ENCODE peak calls at places on chromosomes 5 and 9, in seven cellular contexts. Z is K562, G is GM12878, N is H1, I is HCT116, U is HepG2, W is Panc1. V is an unnamed sample. For H3K4me1, the result is how much of the 10 kb centered on the place peaks cover.

GRCh38 chr9:75001719-75002421 is 26.2 kb downstream of the CARNMT1 start:
- DNase-seq in Z (peak), G (peak), N (no peak), I (peak), U (peak), W (peak), V (peak)

GRCh38 chr5:173238312-173239232 is 3.6 kb upstream of the NKX2-5 start:
- DNase-seq in Z (no peak), G (no peak), N (no peak), I (no peak), U (no peak), W (no peak), V (peak)

GRCh38 chr5:141814064-141814982 is 63.9 kb downstream of the PCDH1 start:
- DNase-seq in Z (peak), G (no peak), N (peak), I (peak), U (peak), W (peak), V (peak)

GRCh38 chr5:150665044-150665443 is 4.0 kb downstream of the MYOZ3 start:
- DNase-seq in Z (no peak), G (no peak), N (no peak), I (no peak), U (no peak), W (no peak), V (no peak)

GRCh38 chr5:54595724-54596123 is 78.2 kb downstream of the SNX18 start:
- DNase-seq in Z (no peak), G (no peak), N (no peak), I (no peak), U (no peak), W (no peak), V (no peak)

GRCh38 chr5:88838500-88838899 is 44.5 kb downstream of the MEF2C start:
- DNase-seq in Z (no peak), G (no peak), N (no peak), I (no peak), U (no peak), W (no peak), V (no peak)

GRCh38 chr5:34570721-34571379 is 85.3 kb upstream of the RAI14 start:
- DNase-seq in Z (no peak), G (no peak), N (no peak), I (no peak), U (no peak), W (no peak), V (no peak)

GRCh38 chr9:71245651-71246050 is 124.2 kb upstream of the TRPM3 start:
- DNase-seq in Z (no peak), G (no peak), N (no peak), I (no peak), U (no peak), W (no peak), V (no peak)

GRCh38 chr9:81445331-81445921 is 243.9 kb downstream of the TLE1 start:
- DNase-seq in Z (no peak), G (no peak), N (no peak), I (no peak), U (no peak), W (no peak), V (no peak)

GRCh38 chr9:136045595-136046554 is 49.2 kb downstream of the NACC2 start:
- DNase-seq in Z (no peak), G (no peak), N (no peak), I (no peak), U (no peak), W (no peak), V (no peak)

GRCh38 chr5:56479701-56480304 is 246.7 kb upstream of the ANKRD55 start:
- DNase-seq in Z (no peak), G (peak), N (no peak), I (no peak), U (no peak), W (no peak), V (peak)

GRCh38 chr5:173802670-173803165 is 85.4 kb upstream of the CPEB4 start:
- DNase-seq in Z (no peak), G (no peak), N (no peak), I (no peak), U (peak), W (no peak), V (no peak)

GRCh38 chr9:35499701-35500030 is 9.8 kb downstream of the RUSC2 start:
- DNase-seq in Z (no peak), G (no peak), N (no peak), I (no peak), U (no peak), W (no peak), V (no peak)

GRCh38 chr5:76245571-76245970 is 157.5 kb upstream of the IQGAP2 start:
- DNase-seq in Z (no peak), G (no peak), N (no peak), I (no peak), U (no peak), W (no peak), V (peak)

GRCh38 chr5:81852277-81853004 is 101.5 kb upstream of the SSBP2 start:
- DNase-seq in Z (peak), G (no peak), N (peak), I (peak), U (no peak), W (no peak), V (peak)

GRCh38 chr5:81850494-81850893 is 99.6 kb upstream of the SSBP2 start:
- DNase-seq in Z (no peak), G (no peak), N (no peak), I (no peak), U (no peak), W (no peak), V (no peak)

GRCh38 chr5:81851481-81852178 is 100.7 kb upstream of the SSBP2 start:
- DNase-seq in Z (peak), G (peak), N (peak), I (peak), U (peak), W (no peak), V (peak)

GRCh38 chr5:81849769-81850367 is 99.0 kb upstream of the SSBP2 start:
- DNase-seq in Z (no peak), G (no peak), N (no peak), I (no peak), U (no peak), W (no peak), V (no peak)

GRCh38 chr5:81850932-81851331 is 100.0 kb upstream of the SSBP2 start:
- DNase-seq in Z (no peak), G (no peak), N (no peak), I (no peak), U (no peak), W (no peak), V (no peak)
- H3K4me1 ChIP-seq in Z (under half), G (under half), N (under half), I (under half), U (under half), W (under half), V (under half)

GRCh38 chr9:77514886-77515711 is 133.0 kb downstream of the GNA14 start:
- DNase-seq in Z (no peak), G (no peak), N (no peak), I (no peak), U (peak), W (no peak), V (no peak)
- TF ChIP-seq SIN3A in Z (no peak), G (no peak), N (no peak), I (no peak), U (no peak), W (no peak), V (no peak)

GRCh38 chr5:1963358-1963757 is 80.6 kb upstream of the IRX4 start:
- DNase-seq in Z (no peak), G (no peak), N (no peak), I (no peak), U (no peak), W (no peak), V (no peak)
- H3K4me1 ChIP-seq in Z (under half), G (under half), N (under half), I (under half), U (under half), W (under half), V (under half)

DNA sequence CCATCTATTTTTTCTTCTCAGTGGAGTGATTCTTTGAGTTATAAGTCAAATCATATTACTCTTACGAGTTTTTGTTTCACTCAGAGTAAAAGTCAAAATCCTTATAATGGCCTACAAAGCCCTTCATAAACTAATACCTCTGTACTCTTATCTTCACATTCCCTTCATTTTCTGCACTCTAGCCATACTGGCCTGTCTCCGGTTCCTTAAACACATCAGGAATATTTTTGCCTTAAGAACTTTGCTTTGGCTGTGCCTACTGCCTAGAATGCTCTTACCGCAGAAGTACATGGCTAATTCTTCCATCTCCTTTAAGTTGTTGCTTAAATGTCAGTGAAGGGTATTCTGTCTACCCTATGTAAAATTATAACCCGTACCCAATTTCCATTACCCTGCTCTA is 132.9 kb upstream of the GRHPR start:
- DNase-seq in Z (no peak), G (no peak), N (no peak), I (no peak), U (no peak), W (no peak), V (no peak)
- TF ChIP-seq SIN3A in Z (no peak), G (no peak), N (no peak), I (no peak), U (no peak), W (no peak), V (no peak)

DNA sequence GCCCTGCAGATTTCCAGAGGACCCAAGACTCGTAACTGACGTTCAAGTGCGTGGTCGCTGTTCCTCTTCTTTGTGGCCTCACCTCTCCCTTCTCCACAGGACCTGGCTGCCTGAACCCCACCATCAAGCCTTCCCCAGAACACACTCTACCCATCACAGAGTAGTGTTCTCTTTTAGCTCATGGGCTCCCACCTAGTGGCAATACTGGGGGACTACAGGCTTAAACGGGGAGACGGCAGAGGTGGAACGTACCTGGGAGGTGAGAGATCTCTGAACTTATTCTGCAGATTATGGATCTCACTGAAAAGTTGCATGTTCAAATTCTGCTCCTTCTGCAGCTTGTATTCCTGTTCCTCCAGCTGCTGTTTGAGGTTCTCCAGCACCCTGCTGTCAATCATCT is 140.8 kb downstream of the CDK5RAP2 start:
- DNase-seq in Z (peak), G (no peak), N (peak), I (no peak), U (peak), W (no peak), V (peak)
- H3K4me1 ChIP-seq in Z (under half), G (under half), N (under half), I (under half), U (under half), W (under half), V (under half)

DNA sequence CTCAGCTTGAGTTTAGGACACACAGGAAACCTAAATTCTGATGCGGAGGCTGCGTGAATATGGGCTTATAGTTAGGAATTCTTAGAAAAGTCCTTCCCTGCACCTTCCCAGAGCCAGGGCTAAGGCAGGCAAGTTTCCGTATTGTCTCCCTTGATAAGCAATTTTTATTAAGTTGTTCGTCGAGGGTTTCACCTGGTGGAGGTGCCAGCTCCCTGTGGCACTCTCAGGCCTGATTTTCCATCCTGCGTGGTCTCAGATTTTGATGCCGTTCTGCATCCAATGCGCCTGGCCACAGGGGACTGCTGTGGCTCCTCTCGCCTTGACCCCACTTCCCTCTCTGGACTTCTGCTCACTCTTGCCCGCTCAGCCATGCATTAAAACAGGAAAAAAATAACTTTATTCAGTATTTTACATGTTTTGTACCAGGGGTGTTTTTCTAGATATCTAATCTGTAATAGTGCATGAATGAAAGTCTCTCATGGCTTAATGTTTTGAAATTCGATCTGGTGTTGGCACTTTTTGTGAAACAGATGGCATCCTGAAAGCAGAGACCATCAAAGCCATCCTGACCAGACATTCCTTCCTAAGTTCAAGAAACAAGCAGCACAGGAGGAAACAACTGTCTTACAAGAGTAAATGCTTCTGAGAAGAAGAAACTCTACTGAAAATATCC is 50.7 kb downstream of the TRIP13 start:
- DNase-seq in Z (no peak), G (no peak), N (no peak), I (no peak), U (no peak), W (no peak), V (no peak)
- TF ChIP-seq SIN3A in Z (no peak), G (no peak), N (no peak), I (no peak), U (no peak), W (no peak), V (no peak)

GRCh38 chr9:690517-691111 is 150.9 kb upstream of the DMRT1 start:
- DNase-seq in Z (no peak), G (no peak), N (peak), I (no peak), U (no peak), W (no peak), V (no peak)

GRCh38 chr9:694499-695154 is 146.9 kb upstream of the DMRT1 start:
- DNase-seq in Z (no peak), G (no peak), N (no peak), I (no peak), U (no peak), W (no peak), V (no peak)

GRCh38 chr9:691825-692363 is 149.6 kb upstream of the DMRT1 start:
- DNase-seq in Z (no peak), G (no peak), N (no peak), I (no peak), U (no peak), W (no peak), V (no peak)

GRCh38 chr9:693460-694390 is 147.8 kb upstream of the DMRT1 start:
- DNase-seq in Z (no peak), G (no peak), N (no peak), I (no peak), U (no peak), W (no peak), V (no peak)

DNA sequence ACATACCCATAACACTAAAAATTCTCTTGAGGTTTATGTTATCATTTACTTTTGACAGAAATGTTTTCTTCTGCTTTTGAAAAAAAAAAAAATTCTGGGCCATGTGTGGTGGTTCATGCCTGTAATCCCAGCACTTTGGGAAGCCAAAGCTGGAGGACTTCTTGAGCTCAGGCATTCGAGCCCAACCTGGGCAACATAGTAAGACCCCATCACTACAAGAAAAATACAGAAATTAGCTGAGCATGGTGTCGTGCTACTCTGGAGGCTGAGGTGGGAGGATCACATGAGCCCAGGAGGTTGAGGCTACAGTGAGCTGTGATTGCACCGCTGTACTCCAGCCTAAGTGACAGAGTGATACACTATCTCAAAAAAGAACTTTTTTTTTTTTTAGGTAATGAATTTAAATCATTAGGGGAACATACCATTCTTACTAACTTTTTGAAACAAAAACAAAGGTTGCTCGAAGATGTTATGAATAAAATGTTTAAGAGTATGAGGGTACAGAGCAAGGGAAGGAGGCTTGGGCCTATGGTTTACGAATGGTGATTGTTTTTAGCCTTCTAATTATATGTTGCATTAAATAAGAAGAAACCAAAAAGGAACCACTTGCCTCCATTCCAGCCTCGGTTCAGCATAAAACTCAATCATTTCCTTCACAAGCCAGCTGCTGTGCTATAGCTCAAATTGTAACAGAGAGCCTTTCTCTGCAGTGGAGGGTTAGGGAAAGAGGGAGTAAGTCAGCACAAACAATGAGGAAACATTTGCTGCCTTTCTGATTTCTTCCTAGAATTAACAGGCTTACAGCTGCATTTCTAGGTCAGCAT is 148.6 kb upstream of the DMRT1 start:
- DNase-seq in Z (no peak), G (no peak), N (no peak), I (no peak), U (peak), W (no peak), V (no peak)
- H3K4me1 ChIP-seq in Z (under half), G (under half), N (under half), I (under half), U (half or more), W (under half), V (under half)

V was measured in SK-N-SH.